ENCODE peak calls at places on chromosomes 16 and 17, in seven cellular contexts. U is stimulated activated CD8-positive, alpha-beta memory T cell treated with anti-CD3 and anti-CD28 coated beads, Interleukin-7, amount 100 ng/mL, for 4 hours; E is T-helper 2 cell; O is HS-5; M is NCI-H345; N is NCI-H510A treated with DMSO at 0.1 percent for 48 hours; I is gastrocnemius medialis. G is an unnamed sample.
A peak's percentile ranks its signal among the peaks of the same experiment; 100 is the strongest.

GRCh38 chr17:20063665-20064648 is 54.8 kb downstream of the SPECC1 start:
- DNase-seq in U (no peak), E (no peak), O (peak; percentile 68), M (peak; percentile 12), N (no peak), I (peak; percentile 69), G (peak; percentile 93)

GRCh38 chr17:82356845-82357355 is 2.1 kb upstream of the TEX19 start:
- DNase-seq in U (no peak), E (no peak), O (no peak), M (peak; percentile 35), N (peak; percentile 73), I (no peak), G (peak; percentile 33)

GRCh38 chr16:21088646-21089538 is 61.8 kb downstream of the DNAH3 start:
- DNase-seq in U (no peak), E (no peak), O (no peak), M (no peak), N (no peak), I (no peak), G (no peak)

GRCh38 chr17:29140631-29141483 is 39.3 kb downstream of the MYO18A start:
- DNase-seq in U (peak; percentile 15), E (peak; percentile 63), O (no peak), M (peak; percentile 8), N (peak; percentile 22), I (peak; percentile 67), G (peak; percentile 87)

GRCh38 chr16:35798885-35799426 is 2339.5 kb downstream of the TP53TG3F start:
- DNase-seq in U (no peak), E (no peak), O (no peak), M (no peak), N (no peak), I (no peak), G (no peak)

GRCh38 chr17:53032861-53033271 is 789.9 kb upstream of the KIF2B start:
- DNase-seq in U (no peak), E (no peak), O (no peak), M (peak; percentile 91), N (peak; percentile 93), I (no peak), G (peak; percentile 98)

GRCh38 chr16:68779891-68780290 is 42.8 kb downstream of the CDH1 start:
- DNase-seq in U (no peak), E (no peak), O (no peak), M (peak; percentile 38), N (peak; percentile 24), I (no peak), G (peak; percentile 48)

GRCh38 chr17:73568934-73569333 is 75.3 kb downstream of the SDK2 start:
- DNase-seq in U (no peak), E (no peak), O (no peak), M (no peak), N (no peak), I (no peak), G (no peak)

GRCh38 chr16:84303023-84303422 is 8.3 kb downstream of the WFDC1 start:
- DNase-seq in U (no peak), E (no peak), O (no peak), M (no peak), N (no peak), I (no peak), G (no peak)

GRCh38 chr16:14629612-14629918 is 495 bp downstream of the PARN start:
- DNase-seq in U (no peak), E (no peak), O (no peak), M (no peak), N (no peak), I (no peak), G (no peak)

GRCh38 chr17:62948370-62948769 is 17.7 kb upstream of the TANC2 start:
- DNase-seq in U (no peak), E (no peak), O (no peak), M (no peak), N (no peak), I (no peak), G (no peak)

GRCh38 chr17:8753976-8754440 is 4.3 kb downstream of the SPDYE4 start:
- DNase-seq in U (no peak), E (no peak), O (peak; percentile 3), M (peak; percentile 5), N (no peak), I (no peak), G (peak; percentile 9)

GRCh38 chr16:1152123-1152638 is 725 bp upstream of the CACNA1H start:
- DNase-seq in U (peak; percentile 38), E (peak; percentile 29), O (no peak), M (peak; percentile 46), N (no peak), I (no peak), G (peak; percentile 73)

GRCh38 chr17:17376362-17376761 is 73.2 kb downstream of the NT5M start:
- DNase-seq in U (no peak), E (no peak), O (no peak), M (no peak), N (peak; percentile 30), I (no peak), G (no peak)

GRCh38 chr16:54821731-54822130 is 108.9 kb upstream of the IRX5 start:
- DNase-seq in U (no peak), E (no peak), O (no peak), M (no peak), N (no peak), I (no peak), G (no peak)

GRCh38 chr16:787261-787966 is 767 bp downstream of the RPUSD1 start:
- DNase-seq in U (no peak), E (no peak), O (no peak), M (no peak), N (no peak), I (no peak), G (no peak)

GRCh38 chr17:260031-260791 is 78.8 kb upstream of the DOC2B start:
- DNase-seq in U (no peak), E (no peak), O (no peak), M (no peak), N (no peak), I (no peak), G (no peak)

GRCh38 chr16:64412578-64413280 is 709.1 kb downstream of the CDH11 start:
- DNase-seq in U (no peak), E (no peak), O (no peak), M (no peak), N (no peak), I (no peak), G (no peak)

GRCh38 chr17:19943026-19943425 is 34.6 kb downstream of the AKAP10 start:
- DNase-seq in U (no peak), E (no peak), O (no peak), M (no peak), N (no peak), I (no peak), G (no peak)

GRCh38 chr16:58661199-58661830 is 23.3 kb downstream of the SLC38A7 start:
- DNase-seq in U (no peak), E (no peak), O (peak; percentile 78), M (peak; percentile 29), N (peak; percentile 49), I (peak; percentile 58), G (peak; percentile 72)

GRCh38 chr16:53043462-53043861 is 9.2 kb downstream of the CHD9NB start:
- DNase-seq in U (no peak), E (no peak), O (no peak), M (no peak), N (no peak), I (no peak), G (peak; percentile 10)

GRCh38 chr17:39243155-39243554 is 17.4 kb upstream of the STAC2 start:
- DNase-seq in U (no peak), E (no peak), O (no peak), M (no peak), N (no peak), I (no peak), G (no peak)

GRCh38 chr17:8257801-8258200 is 8.7 kb downstream of the PFAS start:
- DNase-seq in U (no peak), E (no peak), O (no peak), M (no peak), N (no peak), I (no peak), G (no peak)

G was measured in NCI-H69.